ENCODE peak calls at places on chromosomes 5 and 9, in ten cellular contexts. X is stimulated activated CD4-positive, alpha-beta T cell treated with anti-CD3 and anti-CD28 coated beads, Interleukin-15, amount 100 ng/mL, for 1 hour; W is NCI-H1105 treated with DMSO at 0.1 percent for 48 hours; Z is AG09309; H is NCI-H1092; C is A172; P is effector memory CD4-positive, alpha-beta T cell; L is stimulated activated naive B cell treated with anti-CD40 and anti-IgM and Interleukin-4, amounts not matched to agents 10 μg/mL and 1 μg/mL and 100 μg/mL, for 72 hours; Y is stimulated activated CD8-positive, alpha-beta memory T cell treated with anti-CD3 and anti-CD28 coated beads, Interleukin-15, amount 100 ng/mL, for 24 hours; T is mammary epithelial cell. N is an unnamed sample.
A peak's percentile ranks its signal among the peaks of the same experiment; 100 is the strongest.

GRCh38 chr5:174723979-174724483 is 351 bp upstream of the MSX2 start:
- DNase-seq in L (no peak), Z (no peak), C (no peak), Y (no peak), H (no peak), T (peak; percentile 34), X (no peak), W (no peak), P (no peak), N (no peak)

GRCh38 chr9:37650873-37651768 is at the start of gene FRMPD1:
- DNase-seq in W (peak; percentile 80), Y (peak; percentile 36), L (peak; percentile 44), Z (no peak), C (peak; percentile 2), T (peak; percentile 58), P (peak; percentile 19), H (peak; percentile 78), X (peak; percentile 41), N (peak; percentile 80)

GRCh38 chr5:37738057-37738691 is 101.7 kb downstream of the GDNF start:
- DNase-seq in C (peak; percentile 88), P (no peak), Y (no peak), T (peak; percentile 92), H (no peak), X (no peak), L (peak; percentile 6), Z (peak; percentile 76), W (peak; percentile 61), N (peak; percentile 25)

GRCh38 chr9:87630266-87630665 is 95.7 kb upstream of the CTSL start:
- DNase-seq in W (no peak), T (no peak), X (no peak), Z (no peak), P (no peak), C (no peak), Y (no peak), H (no peak), L (no peak), N (no peak)

GRCh38 chr5:10896016-10896415 is 135.0 kb upstream of the DAP start:
- DNase-seq in C (peak; percentile 19), L (no peak), Z (no peak), T (peak; percentile 16), X (no peak), W (no peak), Y (no peak), H (no peak), P (no peak), N (no peak)

GRCh38 chr5:71790433-71790832 is 71.4 kb downstream of the CARTPT start:
- DNase-seq in C (no peak), Y (no peak), P (no peak), H (no peak), Z (no peak), L (no peak), T (no peak), W (no peak), X (no peak), N (no peak)

GRCh38 chr9:33250458-33250995 is 10.6 kb downstream of the SPINK4 start:
- DNase-seq in Z (peak; percentile 47), H (no peak), X (no peak), C (no peak), W (no peak), Y (no peak), L (no peak), T (peak; percentile 58), P (no peak), N (no peak)

GRCh38 chr5:126594676-126595485 is at the start of gene ALDH7A1:
- DNase-seq in C (peak; percentile 94), L (peak; percentile 26), H (peak; percentile 85), W (no peak), X (peak; percentile 13), Y (no peak), P (no peak), Z (peak; percentile 69), T (peak; percentile 76), N (peak; percentile 92)

GRCh38 chr5:33679791-33680190 is 212.0 kb downstream of the ADAMTS12 start:
- DNase-seq in Z (peak; percentile 45), H (no peak), X (no peak), L (no peak), T (no peak), Y (no peak), P (no peak), W (no peak), C (peak; percentile 13), N (no peak)

GRCh38 chr9:97980918-97981827 is 2.0 kb upstream of the ANP32B start:
- DNase-seq in Y (no peak), H (no peak), C (no peak), Z (no peak), W (no peak), L (no peak), P (no peak), X (no peak), T (peak; percentile 64), N (no peak)

GRCh38 chr9:71285191-71285656 is 163.8 kb upstream of the TRPM3 start:
- DNase-seq in L (no peak), Z (peak; percentile 29), C (peak; percentile 71), T (peak; percentile 46), Y (no peak), H (peak; percentile 52), X (no peak), P (no peak), W (peak; percentile 87), N (peak; percentile 58)

GRCh38 chr9:7578951-7579743 is 220.4 kb downstream of the DMAC1 start:
- DNase-seq in P (no peak), L (no peak), Y (no peak), W (no peak), Z (no peak), T (no peak), X (no peak), C (no peak), H (no peak), N (no peak)

GRCh38 chr5:32136342-32136741 is 37.8 kb downstream of the GOLPH3 start:
- DNase-seq in X (no peak), C (no peak), Y (no peak), L (no peak), Z (no peak), W (no peak), H (no peak), P (no peak), T (no peak), N (no peak)

GRCh38 chr5:172633403-172633970 is 7.6 kb upstream of the NEURL1B start:
- DNase-seq in W (no peak), X (no peak), Y (no peak), C (no peak), Z (no peak), L (no peak), T (no peak), P (no peak), H (no peak), N (no peak)

GRCh38 chr5:141431286-141431685 is 979 bp downstream of the PCDHGA12 start:
- DNase-seq in T (no peak), H (no peak), X (no peak), L (no peak), W (no peak), C (no peak), Y (no peak), P (no peak), Z (no peak), N (no peak)

GRCh38 chr5:417765-418559 is 25.0 kb upstream of the EXOC3 start:
- DNase-seq in T (no peak), C (no peak), Y (no peak), H (no peak), W (no peak), Z (peak; percentile 40), X (no peak), L (no peak), P (no peak), N (no peak)

GRCh38 chr9:91945277-91946074 is 4.6 kb downstream of the ROR2 start:
- DNase-seq in H (peak; percentile 11), X (no peak), W (peak; percentile 26), Z (no peak), P (no peak), T (no peak), C (no peak), Y (no peak), L (no peak), N (no peak)

GRCh38 chr9:21520501-21521228 is 38.6 kb upstream of the IFNE start:
- DNase-seq in C (no peak), Z (no peak), W (no peak), L (no peak), H (no peak), X (no peak), Y (no peak), T (no peak), P (no peak), N (no peak)

GRCh38 chr5:113495402-113495801 is 7.1 kb upstream of the MCC start:
- DNase-seq in T (peak; percentile 29), W (no peak), L (no peak), C (no peak), X (no peak), Y (no peak), Z (no peak), P (no peak), H (no peak), N (no peak)

GRCh38 chr5:175104682-175105081 is 339.3 kb downstream of the DRD1 start:
- DNase-seq in Z (no peak), H (no peak), T (no peak), C (no peak), Y (no peak), L (no peak), P (no peak), X (no peak), W (no peak), N (no peak)

GRCh38 chr5:133396187-133396621 is 216.1 kb downstream of the FSTL4 start:
- DNase-seq in H (no peak), P (no peak), W (no peak), X (no peak), Y (no peak), T (no peak), Z (no peak), L (no peak), C (no peak), N (no peak)

GRCh38 chr9:97773091-97773490 is 76.0 kb upstream of the XPA start:
- DNase-seq in W (no peak), Y (no peak), X (no peak), Z (no peak), P (no peak), L (no peak), C (no peak), T (no peak), H (no peak), N (no peak)

GRCh38 chr5:158695595-158696330 is 404.0 kb downstream of the EBF1 start:
- DNase-seq in H (peak; percentile 39), X (peak; percentile 62), L (peak; percentile 84), Z (peak; percentile 90), P (peak; percentile 28), Y (peak; percentile 50), W (peak; percentile 28), T (peak; percentile 17), C (peak; percentile 66), N (no peak)

N was measured in NCI-H2029.